ENCODE peak calls at places on chromosome 6, in four cellular contexts. One of them, this sample, is unnamed.

GRCh38 chr6:107536183-107536582 is 46.3 kb downstream of the SOBP start:
- DNase-seq in foreskin fibroblast: no peak
- DNase-seq in endodermal cell: no peak
- DNase-seq in esophagus squamous epithelium: no peak
- DNase-seq in this sample: no peak

GRCh38 chr6:157116420-157116819 is 206.9 kb downstream of the TMEM242 start:
- DNase-seq in endodermal cell: no peak
- DNase-seq in foreskin fibroblast: no peak
- DNase-seq in esophagus squamous epithelium: no peak
- DNase-seq in this sample: no peak

GRCh38 chr6:138052783-138053182 is 54.4 kb downstream of the PERP start:
- DNase-seq in esophagus squamous epithelium: no peak
- DNase-seq in foreskin fibroblast: no peak
- DNase-seq in endodermal cell: no peak
- DNase-seq in this sample: peak

GRCh38 chr6:131045139-131045538 is 17.9 kb downstream of the EPB41L2 start:
- DNase-seq in esophagus squamous epithelium: no peak
- DNase-seq in endodermal cell: no peak
- DNase-seq in foreskin fibroblast: no peak
- DNase-seq in this sample: no peak

GRCh38 chr6:26249959-26250805 is 114.8 kb upstream of the BTN3A2 start:
- DNase-seq in endodermal cell: peak
- DNase-seq in esophagus squamous epithelium: no peak
- DNase-seq in foreskin fibroblast: no peak
- DNase-seq in this sample: peak

GRCh38 chr6:138467901-138468300 is 31.4 kb downstream of the NHSL1 start:
- DNase-seq in endodermal cell: no peak
- DNase-seq in foreskin fibroblast: peak
- DNase-seq in esophagus squamous epithelium: no peak
- DNase-seq in this sample: no peak

GRCh38 chr6:13243033-13243432 is 85.3 kb downstream of the TBC1D7 start:
- DNase-seq in foreskin fibroblast: no peak
- DNase-seq in esophagus squamous epithelium: no peak
- DNase-seq in endodermal cell: no peak
- DNase-seq in this sample: no peak

GRCh38 chr6:42101186-42101657 is 41.2 kb downstream of the C6orf132 start:
- DNase-seq in esophagus squamous epithelium: no peak
- DNase-seq in foreskin fibroblast: no peak
- DNase-seq in endodermal cell: no peak
- DNase-seq in this sample: peak

GRCh38 chr6:7390218-7390878 is 740 bp downstream of the RIOK1 start:
- DNase-seq in esophagus squamous epithelium: no peak
- DNase-seq in endodermal cell: no peak
- DNase-seq in foreskin fibroblast: no peak
- DNase-seq in this sample: peak

GRCh38 chr6:1399085-1399780 is 9.9 kb downstream of the FOXF2 start:
- DNase-seq in esophagus squamous epithelium: no peak
- DNase-seq in endodermal cell: peak
- DNase-seq in foreskin fibroblast: no peak
- DNase-seq in this sample: no peak

GRCh38 chr6:112827793-112828192 is 480.7 kb downstream of the RFPL4B start:
- DNase-seq in esophagus squamous epithelium: no peak
- DNase-seq in endodermal cell: no peak
- DNase-seq in foreskin fibroblast: no peak
- DNase-seq in this sample: no peak

GRCh38 chr6:133504761-133505160 is 263.6 kb downstream of the EYA4 start:
- DNase-seq in endodermal cell: no peak
- DNase-seq in foreskin fibroblast: no peak
- DNase-seq in esophagus squamous epithelium: no peak
- DNase-seq in this sample: peak

GRCh38 chr6:143821359-143821758 is 21.8 kb upstream of the LTV1 start:
- DNase-seq in endodermal cell: no peak
- DNase-seq in foreskin fibroblast: no peak
- DNase-seq in esophagus squamous epithelium: no peak
- DNase-seq in this sample: no peak

GRCh38 chr6:150684715-150685459 is 85.2 kb downstream of the PLEKHG1 start:
- DNase-seq in esophagus squamous epithelium: no peak
- DNase-seq in foreskin fibroblast: no peak
- DNase-seq in endodermal cell: no peak
- DNase-seq in this sample: no peak

GRCh38 chr6:33128318-33128717 is 52.5 kb downstream of the HLA-DPB1 start:
- DNase-seq in endodermal cell: no peak
- DNase-seq in esophagus squamous epithelium: no peak
- DNase-seq in foreskin fibroblast: no peak
- DNase-seq in this sample: no peak

GRCh38 chr6:81734081-81734480 is 18.4 kb downstream of the TENT5A start:
- DNase-seq in foreskin fibroblast: no peak
- DNase-seq in esophagus squamous epithelium: no peak
- DNase-seq in endodermal cell: no peak
- DNase-seq in this sample: peak

GRCh38 chr6:154526997-154527396 is 16.5 kb upstream of the CNKSR3 start:
- DNase-seq in endodermal cell: no peak
- DNase-seq in foreskin fibroblast: no peak
- DNase-seq in esophagus squamous epithelium: no peak
- DNase-seq in this sample: no peak

GRCh38 chr6:7647504-7647903 is 57.5 kb downstream of the SNRNP48 start:
- DNase-seq in esophagus squamous epithelium: no peak
- DNase-seq in foreskin fibroblast: no peak
- DNase-seq in endodermal cell: no peak
- DNase-seq in this sample: peak

GRCh38 chr6:166988674-166989201 is 10.5 kb upstream of the CEP43 start:
- DNase-seq in endodermal cell: no peak
- DNase-seq in esophagus squamous epithelium: no peak
- DNase-seq in foreskin fibroblast: no peak
- DNase-seq in this sample: no peak

GRCh38 chr6:38269773-38270172 is 370.0 kb downstream of the BTBD9 start:
- DNase-seq in endodermal cell: no peak
- DNase-seq in esophagus squamous epithelium: no peak
- DNase-seq in foreskin fibroblast: no peak
- DNase-seq in this sample: no peak

GRCh38 chr6:38272222-38272621 is 367.5 kb downstream of the BTBD9 start:
- DNase-seq in esophagus squamous epithelium: no peak
- DNase-seq in endodermal cell: no peak
- DNase-seq in foreskin fibroblast: no peak
- DNase-seq in this sample: no peak

GRCh38 chr6:38273325-38273724 is 366.4 kb downstream of the BTBD9 start:
- DNase-seq in esophagus squamous epithelium: no peak
- DNase-seq in foreskin fibroblast: no peak
- DNase-seq in endodermal cell: no peak
- DNase-seq in this sample: peak

GRCh38 chr6:38270367-38270766 is 369.4 kb downstream of the BTBD9 start:
- DNase-seq in endodermal cell: no peak
- DNase-seq in foreskin fibroblast: no peak
- DNase-seq in esophagus squamous epithelium: no peak
- DNase-seq in this sample: no peak

DNA sequence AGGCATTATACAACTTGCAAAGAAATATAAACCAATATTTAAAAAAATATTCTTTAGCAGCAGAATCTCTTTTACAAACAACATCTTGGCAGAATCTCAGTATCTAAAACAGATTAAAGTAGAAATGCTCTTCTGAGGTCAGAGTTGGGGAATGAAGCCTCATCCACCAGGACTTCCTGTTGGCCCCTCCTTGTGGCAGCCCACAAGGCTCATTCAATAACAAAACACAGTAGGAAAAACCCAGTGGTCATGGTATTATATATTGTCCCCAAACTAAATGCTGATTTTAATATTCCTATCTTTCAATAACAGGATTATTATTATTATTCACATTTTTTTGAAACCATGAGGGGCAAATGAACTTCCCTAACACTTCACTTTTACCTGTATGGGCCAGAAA is 368.6 kb downstream of the BTBD9 start:
- DNase-seq in foreskin fibroblast: no peak
- DNase-seq in esophagus squamous epithelium: no peak
- DNase-seq in endodermal cell: no peak
- DNase-seq in this sample: peak
- TF ChIP-seq CTCF in foreskin fibroblast: no peak
- TF ChIP-seq CTCF in esophagus squamous epithelium: no peak
- TF ChIP-seq CTCF in endodermal cell: peak
- TF ChIP-seq CTCF in this sample: peak

DNA sequence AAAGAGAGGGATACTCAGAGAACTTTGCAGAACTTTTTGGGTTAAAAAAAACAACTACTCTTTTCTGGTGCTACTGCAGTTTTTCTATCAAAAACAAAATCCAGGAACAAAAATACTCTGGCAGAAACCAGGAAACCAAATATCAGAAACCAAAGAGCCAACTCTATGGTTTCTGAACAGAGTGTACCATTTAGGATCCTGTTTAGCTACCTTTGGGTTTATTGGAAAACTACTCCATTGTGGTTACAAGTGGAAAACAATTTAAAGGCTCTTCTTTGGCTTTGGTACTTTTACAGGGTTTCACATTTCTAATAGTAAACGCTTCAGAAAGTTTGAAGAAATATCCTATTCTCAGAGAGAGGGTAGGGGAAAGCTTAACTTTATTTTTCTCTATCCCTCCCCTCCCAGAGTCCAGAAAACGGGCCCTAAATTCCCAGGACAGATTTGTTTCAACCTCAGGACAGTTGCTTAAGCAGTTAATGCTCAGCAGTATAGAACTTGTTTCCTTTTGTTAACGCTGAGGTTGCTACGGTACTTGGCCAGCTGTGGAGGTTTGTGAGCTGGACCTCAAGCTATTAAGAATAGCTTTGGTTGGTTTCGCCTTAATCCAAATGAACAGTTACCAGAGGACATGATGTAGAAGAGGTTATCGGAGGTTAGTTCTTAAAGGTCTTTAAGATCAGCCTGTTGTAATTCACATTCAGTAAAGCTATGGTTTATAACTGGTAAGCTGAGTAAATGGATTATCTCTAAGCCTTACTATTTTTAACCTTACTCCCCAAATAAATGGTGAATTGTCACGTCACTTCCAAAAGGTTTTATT is 47.9 kb downstream of the FOXO3 start:
- DNase-seq in endodermal cell: no peak
- DNase-seq in foreskin fibroblast: no peak
- DNase-seq in esophagus squamous epithelium: no peak
- DNase-seq in this sample: no peak
- H3K4me3 ChIP-seq in endodermal cell: no peak
- H3K4me3 ChIP-seq in foreskin fibroblast: no peak
- H3K4me3 ChIP-seq in esophagus squamous epithelium: no peak
- H3K4me3 ChIP-seq in this sample: no peak

GRCh38 chr6:126550323-126550722 is 210.4 kb downstream of the CENPW start:
- DNase-seq in endodermal cell: peak
- DNase-seq in foreskin fibroblast: no peak
- DNase-seq in esophagus squamous epithelium: no peak
- DNase-seq in this sample: no peak
- TF ChIP-seq CTCF in endodermal cell: peak
- TF ChIP-seq CTCF in foreskin fibroblast: no peak
- TF ChIP-seq CTCF in esophagus squamous epithelium: no peak
- TF ChIP-seq CTCF in this sample: no peak

GRCh38 chr6:35214869-35215664 is 1.3 kb downstream of the SCUBE3 start:
- DNase-seq in esophagus squamous epithelium: no peak
- DNase-seq in foreskin fibroblast: no peak
- DNase-seq in endodermal cell: peak
- DNase-seq in this sample: no peak
- H3K4me3 ChIP-seq in esophagus squamous epithelium: peak
- H3K4me3 ChIP-seq in foreskin fibroblast: peak
- H3K4me3 ChIP-seq in endodermal cell: peak
- H3K4me3 ChIP-seq in this sample: peak

GRCh38 chr6:55449219-55449618 is 122.0 kb downstream of the GFRAL start:
- DNase-seq in esophagus squamous epithelium: no peak
- DNase-seq in endodermal cell: peak
- DNase-seq in foreskin fibroblast: no peak
- DNase-seq in this sample: peak
- TF ChIP-seq CTCF in esophagus squamous epithelium: no peak
- TF ChIP-seq CTCF in endodermal cell: peak
- TF ChIP-seq CTCF in foreskin fibroblast: no peak
- TF ChIP-seq CTCF in this sample: peak

GRCh38 chr6:53615633-53616449 is 49.7 kb downstream of the KLHL31 start:
- DNase-seq in esophagus squamous epithelium: no peak
- DNase-seq in foreskin fibroblast: peak
- DNase-seq in endodermal cell: no peak
- DNase-seq in this sample: peak
- H3K4me3 ChIP-seq in esophagus squamous epithelium: no peak
- H3K4me3 ChIP-seq in foreskin fibroblast: no peak
- H3K4me3 ChIP-seq in endodermal cell: no peak
- H3K4me3 ChIP-seq in this sample: no peak

GRCh38 chr6:136927313-136927712 is 5.2 kb downstream of the SLC35D3 start:
- DNase-seq in endodermal cell: peak
- DNase-seq in foreskin fibroblast: no peak
- DNase-seq in esophagus squamous epithelium: no peak
- DNase-seq in this sample: peak
- TF ChIP-seq CTCF in endodermal cell: peak
- TF ChIP-seq CTCF in foreskin fibroblast: peak
- TF ChIP-seq CTCF in esophagus squamous epithelium: no peak
- TF ChIP-seq CTCF in this sample: peak

DNA sequence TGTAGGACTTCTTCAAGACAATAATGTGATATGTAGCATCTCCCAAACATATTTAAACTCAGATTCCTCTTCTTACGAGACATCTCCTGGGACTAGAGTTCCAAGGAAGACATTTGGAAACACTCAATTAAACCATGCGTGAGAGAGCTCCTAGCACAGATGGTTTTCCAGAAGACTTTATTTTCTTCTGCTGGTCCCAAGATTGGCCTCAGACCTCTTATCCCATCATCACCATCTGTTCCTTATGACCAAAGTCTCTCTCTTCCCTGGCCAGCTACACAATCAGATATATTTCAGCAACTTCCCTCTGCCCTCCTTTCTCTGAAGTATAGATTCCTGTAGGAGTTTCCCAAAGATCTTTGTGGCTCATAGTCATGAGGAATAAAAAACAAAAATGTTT is 93.1 kb upstream of the JARID2 start:
- DNase-seq in foreskin fibroblast: no peak
- DNase-seq in esophagus squamous epithelium: no peak
- DNase-seq in endodermal cell: no peak
- DNase-seq in this sample: no peak
- H3K4me3 ChIP-seq in foreskin fibroblast: no peak
- H3K4me3 ChIP-seq in esophagus squamous epithelium: no peak
- H3K4me3 ChIP-seq in endodermal cell: no peak
- H3K4me3 ChIP-seq in this sample: no peak

GRCh38 chr6:168874637-168875036 is 379.0 kb downstream of the THBS2 start:
- DNase-seq in endodermal cell: no peak
- DNase-seq in foreskin fibroblast: no peak
- DNase-seq in esophagus squamous epithelium: no peak
- DNase-seq in this sample: no peak

GRCh38 chr6:168880271-168880670 is 373.4 kb downstream of the THBS2 start:
- DNase-seq in foreskin fibroblast: no peak
- DNase-seq in esophagus squamous epithelium: no peak
- DNase-seq in endodermal cell: peak
- DNase-seq in this sample: no peak

GRCh38 chr6:168873266-168873665 is 380.4 kb downstream of the THBS2 start:
- DNase-seq in endodermal cell: no peak
- DNase-seq in foreskin fibroblast: no peak
- DNase-seq in esophagus squamous epithelium: no peak
- DNase-seq in this sample: no peak

GRCh38 chr6:168877821-168878282 is 375.8 kb downstream of the THBS2 start:
- DNase-seq in foreskin fibroblast: peak
- DNase-seq in endodermal cell: peak
- DNase-seq in esophagus squamous epithelium: no peak
- DNase-seq in this sample: no peak

GRCh38 chr6:168875811-168876576 is 377.7 kb downstream of the THBS2 start:
- DNase-seq in foreskin fibroblast: no peak
- DNase-seq in endodermal cell: no peak
- DNase-seq in esophagus squamous epithelium: no peak
- DNase-seq in this sample: no peak
- TF ChIP-seq CTCF in foreskin fibroblast: no peak
- TF ChIP-seq CTCF in endodermal cell: no peak
- TF ChIP-seq CTCF in esophagus squamous epithelium: no peak
- TF ChIP-seq CTCF in this sample: no peak

This sample was measured in choroid plexus epithelial cell.